ENCODE peak calls at places on chromosomes 6 and 20, in seven cellular contexts. Y is suprapubic skin, P is endothelial cell of umbilical vein, F is prostate gland, R is upper lobe of left lung, K is HCT116, S is transverse colon. L is an unnamed sample.

GRCh38 chr20:10060223-10060622 is 25.4 kb downstream of the ANKEF1 start:
- DNase-seq in Y (no peak), P (no peak), F (no peak), R (no peak), K (no peak), S (no peak), L (no peak)

GRCh38 chr20:48282591-48283228 is 497.4 kb upstream of the SULF2 start:
- DNase-seq in Y (no peak), P (no peak), F (no peak), R (no peak), K (no peak), S (no peak), L (no peak)

GRCh38 chr6:41185991-41186675 is 14.8 kb downstream of the TREML2 start:
- DNase-seq in Y (no peak), P (no peak), F (no peak), R (no peak), K (no peak), S (no peak), L (no peak)

GRCh38 chr20:63224272-63225081 is 8.5 kb upstream of the YTHDF1 start:
- DNase-seq in Y (no peak), P (no peak), F (peak; percentile 32), R (peak; percentile 45), K (no peak), S (peak; percentile 22), L (peak; percentile 74)

GRCh38 chr6:16876201-16876600 is 114.9 kb upstream of the ATXN1 start:
- DNase-seq in Y (no peak), P (no peak), F (no peak), R (no peak), K (no peak), S (no peak), L (no peak)

GRCh38 chr20:49804364-49804763 is 8.3 kb upstream of the SLC9A8 start:
- DNase-seq in Y (no peak), P (no peak), F (no peak), R (no peak), K (no peak), S (no peak), L (no peak)

GRCh38 chr20:37971561-37972127 is 61.6 kb downstream of the TTI1 start:
- DNase-seq in Y (peak; percentile 44), P (no peak), F (no peak), R (no peak), K (no peak), S (no peak), L (no peak)

GRCh38 chr6:13273931-13274706 is 54.2 kb downstream of the TBC1D7 start:
- DNase-seq in Y (no peak), P (no peak), F (no peak), R (peak; percentile 71), K (no peak), S (peak; percentile 50), L (peak; percentile 31)

GRCh38 chr6:12593720-12594540 is 122.6 kb upstream of the PHACTR1 start:
- DNase-seq in Y (no peak), P (no peak), F (no peak), R (peak; percentile 68), K (no peak), S (no peak), L (no peak)

GRCh38 chr6:136420853-136421252 is 129.4 kb downstream of the MAP7 start:
- DNase-seq in Y (no peak), P (no peak), F (no peak), R (no peak), K (no peak), S (no peak), L (no peak)

GRCh38 chr6:16947461-16948159 is 154.2 kb upstream of the STMND1 start:
- DNase-seq in Y (no peak), P (peak; percentile 77), F (peak; percentile 83), R (peak; percentile 35), K (peak; percentile 36), S (no peak), L (no peak)

GRCh38 chr6:111667921-111668320 is 62.2 kb upstream of the TRAF3IP2 start:
- DNase-seq in Y (no peak), P (no peak), F (no peak), R (no peak), K (no peak), S (no peak), L (no peak)

GRCh38 chr6:111669326-111669725 is 63.6 kb upstream of the TRAF3IP2 start:
- DNase-seq in Y (no peak), P (no peak), F (no peak), R (no peak), K (no peak), S (no peak), L (no peak)

GRCh38 chr6:111664565-111665039 is 58.9 kb upstream of the TRAF3IP2 start:
- DNase-seq in Y (no peak), P (no peak), F (no peak), R (no peak), K (no peak), S (no peak), L (no peak)

GRCh38 chr6:111668410-111668809 is 62.7 kb upstream of the TRAF3IP2 start:
- DNase-seq in Y (no peak), P (no peak), F (no peak), R (no peak), K (no peak), S (no peak), L (no peak)

DNA sequence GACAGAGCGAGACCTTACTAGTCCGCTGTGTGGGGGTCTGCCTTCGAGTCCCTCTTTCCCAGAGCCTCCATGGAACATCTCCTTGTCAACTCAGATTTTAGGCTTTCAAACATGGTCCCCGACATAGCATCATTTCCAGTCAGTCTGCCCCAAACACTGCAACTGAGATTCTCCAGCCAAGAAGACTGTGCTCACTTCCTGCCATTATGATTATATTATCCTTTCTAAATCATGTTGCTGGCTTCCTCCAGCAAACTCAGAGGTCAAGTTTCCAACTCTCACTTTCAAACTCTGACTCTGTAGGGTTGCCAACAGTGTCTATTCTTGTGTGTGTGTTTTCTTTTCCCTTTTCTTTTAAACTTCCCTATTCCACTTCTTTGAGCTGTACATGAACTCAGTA is 61.1 kb upstream of the TRAF3IP2 start:
- DNase-seq in Y (no peak), P (peak; percentile 82), F (no peak), R (no peak), K (no peak), S (no peak), L (no peak)
- TF ChIP-seq POLR2AphosphoS5 in Y (no peak), P (peak; percentile 39), F (peak; percentile 40), R (no peak), K (no peak), S (peak; percentile 24), L (peak; percentile 56)

GRCh38 chr20:2839732-2840137 is 720 bp downstream of the PCED1A start:
- DNase-seq in Y (no peak), P (no peak), F (no peak), R (no peak), K (no peak), S (no peak), L (no peak)

GRCh38 chr20:2838847-2839671 is 1.4 kb downstream of the PCED1A start:
- DNase-seq in Y (no peak), P (no peak), F (no peak), R (no peak), K (no peak), S (no peak), L (no peak)

GRCh38 chr20:2840138-2840966 is at the start of the genes PCED1A and VPS16:
- DNase-seq in Y (peak; percentile 93), P (peak; percentile 79), F (peak; percentile 80), R (peak; percentile 90), K (peak; percentile 54), S (peak; percentile 88), L (peak; percentile 89)

GRCh38 chr20:2838170-2838797 is 2.2 kb downstream of the PCED1A start:
- DNase-seq in Y (peak; percentile 72), P (no peak), F (no peak), R (no peak), K (no peak), S (no peak), L (no peak)

DNA sequence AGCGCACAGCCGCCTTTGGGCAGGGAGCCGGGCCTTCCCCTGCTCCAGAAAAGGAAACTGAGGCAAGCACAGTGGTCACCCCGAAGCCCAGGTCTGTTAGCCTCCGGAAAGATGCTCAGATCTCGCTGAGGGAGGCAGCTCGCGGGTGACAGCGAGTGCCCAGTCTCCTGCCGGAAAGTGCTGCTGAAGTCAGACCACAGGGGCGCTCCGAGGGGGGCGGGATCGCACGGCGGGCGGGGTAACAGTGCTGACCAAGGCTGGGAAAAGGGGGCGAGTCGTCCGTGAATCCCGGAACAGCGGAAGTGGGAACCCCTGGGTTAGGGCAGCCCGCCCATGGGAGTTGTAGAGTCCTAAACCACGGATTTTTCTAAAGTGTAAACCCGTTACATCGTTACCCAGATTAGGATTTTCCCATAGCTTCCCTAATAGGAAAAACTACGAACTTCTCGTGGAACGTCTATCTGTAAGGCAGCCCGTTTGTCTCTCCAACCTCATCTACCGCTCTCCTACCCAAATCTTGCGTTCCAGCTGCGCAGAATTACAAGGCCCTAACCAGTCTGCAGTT is 504 bp downstream of the VPS16 start:
- DNase-seq in Y (peak; percentile 89), P (peak; percentile 59), F (peak; percentile 16), R (peak; percentile 69), K (no peak), S (peak; percentile 53), L (peak; percentile 35)
- TF ChIP-seq POLR2A in Y (no peak), P (no peak), F (no peak), R (no peak), K (no peak), S (no peak), L (no peak)

DNA sequence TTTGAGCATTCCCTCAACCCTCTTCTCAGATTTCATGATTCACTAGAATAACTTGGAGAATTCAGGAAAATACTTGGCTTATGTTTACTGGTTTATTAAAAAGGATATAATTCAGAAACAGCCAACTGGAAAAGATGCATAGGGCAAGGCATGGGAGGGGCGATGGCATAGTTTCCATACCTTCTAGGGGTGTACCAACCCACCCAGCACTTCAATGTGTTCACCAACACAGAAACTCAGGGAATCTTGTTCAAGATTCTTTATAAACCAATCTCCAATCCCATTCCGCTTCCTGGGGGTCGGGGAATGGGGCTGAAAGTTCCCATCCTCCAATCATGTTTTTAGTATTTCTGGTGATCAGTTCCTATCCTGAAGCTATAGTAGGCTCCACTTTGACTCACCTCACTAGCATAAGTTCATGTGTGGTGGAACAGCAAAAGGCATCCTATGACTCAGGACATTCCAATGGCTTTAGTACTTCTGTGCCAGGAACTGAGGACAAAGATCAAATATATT is 164.4 kb downstream of the SIM1 start:
- DNase-seq in Y (no peak), P (peak; percentile 85), F (no peak), R (no peak), K (peak; percentile 96), S (no peak), L (no peak)
- H3K27ac ChIP-seq in Y (no peak overlapping the region), P (peak overlapping the region; percentile 100), F (no peak overlapping the region), R (no peak overlapping the region), K (peak overlapping the region; percentile 93), S (no peak overlapping the region), L (no peak overlapping the region)

DNA sequence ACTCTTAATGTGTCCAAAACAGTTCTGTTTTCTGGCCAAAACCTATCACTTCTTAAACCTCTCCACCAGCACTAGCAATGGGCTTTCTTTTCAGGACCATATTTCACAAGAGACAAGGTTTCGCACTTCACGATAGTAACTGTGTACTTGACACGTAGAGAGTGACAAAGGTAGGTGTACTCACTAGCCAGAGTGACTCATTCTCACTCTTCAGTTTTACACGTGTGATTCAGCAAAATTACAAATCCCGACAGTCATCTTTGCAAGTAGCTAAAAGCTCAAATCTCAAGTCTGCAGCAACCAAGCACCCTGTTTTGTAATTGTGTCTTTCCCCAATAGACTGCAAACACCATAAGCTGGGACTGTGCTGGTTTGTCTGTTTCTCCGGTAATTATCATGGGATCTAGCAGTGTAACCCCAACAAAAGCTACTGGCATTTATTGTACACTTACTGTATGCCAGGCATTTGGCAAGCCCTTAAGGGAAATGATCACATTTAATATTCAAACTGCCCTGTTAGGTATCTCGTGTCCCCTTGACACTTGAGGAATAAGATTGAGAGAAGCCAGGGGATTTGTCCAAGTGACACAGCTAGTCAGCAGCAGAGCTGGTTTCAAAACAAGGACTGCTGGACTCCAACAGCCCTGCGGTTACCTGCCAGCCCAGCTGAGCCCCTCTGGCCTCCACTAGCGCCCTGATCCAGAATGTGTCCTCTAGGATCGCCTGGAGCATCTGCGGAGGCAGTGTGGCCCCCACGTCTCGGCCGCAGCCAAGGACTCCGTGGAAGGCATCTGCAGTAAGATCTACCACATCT is 9.9 kb downstream of the PCIF1 start:
- DNase-seq in Y (no peak), P (no peak), F (no peak), R (no peak), K (no peak), S (no peak), L (no peak)
- TF ChIP-seq POLR2AphosphoS5 in Y (no peak), P (no peak), F (no peak), R (no peak), K (no peak), S (no peak), L (no peak)